ENCODE peak calls at places on chromosomes 11 and 22, in six cellular contexts. One of them, this sample, is unnamed.

GRCh38 chr11:18280438-18281046 is 14.5 kb downstream of the SAA1 start:
- DNase-seq in thoracic aorta: no peak
- DNase-seq in heart right ventricle: no peak
- DNase-seq in mesenchymal stem cell: no peak
- DNase-seq in ascending aorta: no peak
- DNase-seq in tibial nerve: no peak
- DNase-seq in this sample: no peak

GRCh38 chr22:19167106-19167869 is 11.2 kb downstream of the SLC25A1 start:
- DNase-seq in thoracic aorta: no peak
- DNase-seq in heart right ventricle: no peak
- DNase-seq in mesenchymal stem cell: no peak
- DNase-seq in ascending aorta: no peak
- DNase-seq in tibial nerve: no peak
- DNase-seq in this sample: no peak

GRCh38 chr22:20471126-20471833 is 24.3 kb downstream of the KLHL22 start:
- DNase-seq in thoracic aorta: no peak
- DNase-seq in heart right ventricle: no peak
- DNase-seq in mesenchymal stem cell: no peak
- DNase-seq in ascending aorta: no peak
- DNase-seq in tibial nerve: no peak
- DNase-seq in this sample: no peak

GRCh38 chr11:104830080-104830479 is 68.2 kb downstream of the CASP12 start:
- DNase-seq in thoracic aorta: no peak
- DNase-seq in heart right ventricle: no peak
- DNase-seq in mesenchymal stem cell: peak; percentile 27
- DNase-seq in ascending aorta: no peak
- DNase-seq in tibial nerve: no peak
- DNase-seq in this sample: no peak

GRCh38 chr11:59801981-59802638 is 8.5 kb downstream of the MRPL16 start:
- DNase-seq in thoracic aorta: no peak
- DNase-seq in heart right ventricle: no peak
- DNase-seq in mesenchymal stem cell: no peak
- DNase-seq in ascending aorta: no peak
- DNase-seq in tibial nerve: no peak
- DNase-seq in this sample: no peak

GRCh38 chr11:36090351-36091245 is 146.7 kb downstream of the LDLRAD3 start:
- DNase-seq in thoracic aorta: no peak
- DNase-seq in heart right ventricle: no peak
- DNase-seq in mesenchymal stem cell: no peak
- DNase-seq in ascending aorta: no peak
- DNase-seq in tibial nerve: no peak
- DNase-seq in this sample: no peak

GRCh38 chr22:26671317-26672059 is 14.1 kb downstream of the MIAT start:
- DNase-seq in thoracic aorta: no peak
- DNase-seq in heart right ventricle: peak; percentile 37
- DNase-seq in mesenchymal stem cell: no peak
- DNase-seq in ascending aorta: no peak
- DNase-seq in tibial nerve: peak; percentile 20
- DNase-seq in this sample: peak; percentile 80

GRCh38 chr11:33747969-33748368 is 11.7 kb upstream of the CD59 start:
- DNase-seq in thoracic aorta: no peak
- DNase-seq in heart right ventricle: no peak
- DNase-seq in mesenchymal stem cell: peak; percentile 52
- DNase-seq in ascending aorta: no peak
- DNase-seq in tibial nerve: no peak
- DNase-seq in this sample: no peak

GRCh38 chr11:32893091-32893946 is 708 bp downstream of the QSER1 start:
- DNase-seq in thoracic aorta: no peak
- DNase-seq in heart right ventricle: peak; percentile 30
- DNase-seq in mesenchymal stem cell: peak; percentile 69
- DNase-seq in ascending aorta: no peak
- DNase-seq in tibial nerve: peak; percentile 29
- DNase-seq in this sample: peak; percentile 45

GRCh38 chr22:22507743-22508273 is 734 bp downstream of the ZNF280B start:
- DNase-seq in thoracic aorta: no peak
- DNase-seq in heart right ventricle: no peak
- DNase-seq in mesenchymal stem cell: no peak
- DNase-seq in ascending aorta: no peak
- DNase-seq in tibial nerve: no peak
- DNase-seq in this sample: no peak

GRCh38 chr22:46031965-46032851 is 55.2 kb upstream of the WNT7B start:
- DNase-seq in thoracic aorta: no peak
- DNase-seq in heart right ventricle: no peak
- DNase-seq in mesenchymal stem cell: no peak
- DNase-seq in ascending aorta: peak; percentile 6
- DNase-seq in tibial nerve: no peak
- DNase-seq in this sample: peak; percentile 55

GRCh38 chr11:35905901-35906661 is 37.8 kb upstream of the LDLRAD3 start:
- DNase-seq in thoracic aorta: no peak
- DNase-seq in heart right ventricle: no peak
- DNase-seq in mesenchymal stem cell: no peak
- DNase-seq in ascending aorta: no peak
- DNase-seq in tibial nerve: no peak
- DNase-seq in this sample: no peak

GRCh38 chr11:57203359-57203758 is 21.6 kb downstream of the LRRC55 start:
- DNase-seq in thoracic aorta: no peak
- DNase-seq in heart right ventricle: peak; percentile 68
- DNase-seq in mesenchymal stem cell: no peak
- DNase-seq in ascending aorta: no peak
- DNase-seq in tibial nerve: peak; percentile 25
- DNase-seq in this sample: peak; percentile 85

GRCh38 chr22:20621162-20621561 is 113.8 kb downstream of the MED15 start:
- DNase-seq in thoracic aorta: no peak
- DNase-seq in heart right ventricle: no peak
- DNase-seq in mesenchymal stem cell: no peak
- DNase-seq in ascending aorta: no peak
- DNase-seq in tibial nerve: no peak
- DNase-seq in this sample: no peak

GRCh38 chr11:7622731-7623130 is 50.6 kb downstream of the CYB5R2 start:
- DNase-seq in thoracic aorta: no peak
- DNase-seq in heart right ventricle: no peak
- DNase-seq in mesenchymal stem cell: no peak
- DNase-seq in ascending aorta: no peak
- DNase-seq in tibial nerve: no peak
- DNase-seq in this sample: no peak

GRCh38 chr11:4808476-4808875 is 4.3 kb upstream of the OR52R1 start:
- DNase-seq in thoracic aorta: no peak
- DNase-seq in heart right ventricle: no peak
- DNase-seq in mesenchymal stem cell: no peak
- DNase-seq in ascending aorta: no peak
- DNase-seq in tibial nerve: no peak
- DNase-seq in this sample: no peak

GRCh38 chr11:117000741-117001096 is 97.5 kb downstream of the SIK3 start:
- DNase-seq in thoracic aorta: no peak
- DNase-seq in heart right ventricle: no peak
- DNase-seq in mesenchymal stem cell: no peak
- DNase-seq in ascending aorta: no peak
- DNase-seq in tibial nerve: no peak
- DNase-seq in this sample: no peak

GRCh38 chr11:74452366-74452765 is 15.0 kb downstream of the KCNE3 start:
- DNase-seq in thoracic aorta: no peak
- DNase-seq in heart right ventricle: no peak
- DNase-seq in mesenchymal stem cell: no peak
- DNase-seq in ascending aorta: no peak
- DNase-seq in tibial nerve: no peak
- DNase-seq in this sample: no peak

GRCh38 chr11:77771135-77771534 is 49.4 kb downstream of the RSF1 start:
- DNase-seq in thoracic aorta: no peak
- DNase-seq in heart right ventricle: no peak
- DNase-seq in mesenchymal stem cell: no peak
- DNase-seq in ascending aorta: no peak
- DNase-seq in tibial nerve: no peak
- DNase-seq in this sample: no peak
- H3K4me3 ChIP-seq in thoracic aorta: no peak overlapping the region
- H3K4me3 ChIP-seq in heart right ventricle: no peak overlapping the region
- H3K4me3 ChIP-seq in mesenchymal stem cell: no peak overlapping the region
- H3K4me3 ChIP-seq in ascending aorta: no peak overlapping the region
- H3K4me3 ChIP-seq in tibial nerve: no peak overlapping the region
- H3K4me3 ChIP-seq in this sample: no peak overlapping the region

DNA sequence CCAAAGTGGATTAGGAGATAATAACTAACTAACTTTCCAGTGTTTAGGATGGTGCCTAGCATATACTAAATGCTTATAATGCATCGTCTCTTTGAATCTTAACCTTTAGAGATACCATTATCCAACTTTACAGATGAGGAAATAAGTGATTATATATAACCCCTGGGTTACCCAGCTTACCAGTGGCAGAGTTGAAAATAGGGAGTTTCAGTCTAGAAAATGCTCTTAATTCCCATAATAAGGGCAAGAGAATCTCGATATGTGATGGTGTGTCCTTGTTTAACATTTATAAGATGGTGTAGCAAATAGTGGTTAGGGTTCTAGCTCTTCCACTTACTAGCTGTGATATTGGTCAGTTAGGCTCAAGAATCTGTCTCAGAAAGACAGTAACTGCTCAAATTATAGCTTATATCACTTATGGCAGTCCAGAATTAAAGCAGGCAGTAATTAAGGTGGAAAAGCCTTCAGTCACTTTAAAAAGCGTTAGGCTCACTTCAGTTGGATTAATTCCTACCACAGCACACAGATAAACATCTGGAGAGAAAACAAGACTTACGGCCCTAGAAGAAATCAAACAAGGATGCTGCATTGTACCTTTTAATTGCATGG is 6.3 kb downstream of the XBP1 start:
- DNase-seq in thoracic aorta: no peak
- DNase-seq in heart right ventricle: no peak
- DNase-seq in mesenchymal stem cell: no peak
- DNase-seq in ascending aorta: no peak
- DNase-seq in tibial nerve: no peak
- DNase-seq in this sample: no peak
- H3K4me1 ChIP-seq in thoracic aorta: peaks cover 42% of the 10 kb centered on the region
- H3K4me1 ChIP-seq in heart right ventricle: peaks cover 51% of the 10 kb centered on the region
- H3K4me1 ChIP-seq in mesenchymal stem cell: peaks cover 3% of the 10 kb centered on the region
- H3K4me1 ChIP-seq in ascending aorta: peaks cover 18% of the 10 kb centered on the region
- H3K4me1 ChIP-seq in tibial nerve: peaks cover 22% of the 10 kb centered on the region
- H3K4me1 ChIP-seq in this sample: peaks cover 2% of the 10 kb centered on the region

GRCh38 chr11:70568504-70569172 is 170.3 kb downstream of the CTTN start:
- DNase-seq in thoracic aorta: no peak
- DNase-seq in heart right ventricle: peak; percentile 46
- DNase-seq in mesenchymal stem cell: peak; percentile 63
- DNase-seq in ascending aorta: no peak
- DNase-seq in tibial nerve: peak; percentile 33
- DNase-seq in this sample: peak; percentile 58
- H3K4me3 ChIP-seq in thoracic aorta: peak overlapping the region; percentile 72
- H3K4me3 ChIP-seq in heart right ventricle: peak overlapping the region; percentile 44
- H3K4me3 ChIP-seq in mesenchymal stem cell: no peak overlapping the region
- H3K4me3 ChIP-seq in ascending aorta: peak overlapping the region; percentile 64
- H3K4me3 ChIP-seq in tibial nerve: peak overlapping the region; percentile 48
- H3K4me3 ChIP-seq in this sample: peak overlapping the region; percentile 45

GRCh38 chr22:35918466-35918865 is 110.2 kb downstream of the RBFOX2 start:
- DNase-seq in thoracic aorta: no peak
- DNase-seq in heart right ventricle: no peak
- DNase-seq in mesenchymal stem cell: no peak
- DNase-seq in ascending aorta: no peak
- DNase-seq in tibial nerve: no peak
- DNase-seq in this sample: no peak
- H3K4me1 ChIP-seq in thoracic aorta: peaks cover 77% of the 10 kb centered on the region
- H3K4me1 ChIP-seq in heart right ventricle: peaks cover 98% of the 10 kb centered on the region
- H3K4me1 ChIP-seq in mesenchymal stem cell: peaks cover 2% of the 10 kb centered on the region
- H3K4me1 ChIP-seq in ascending aorta: peaks cover 47% of the 10 kb centered on the region
- H3K4me1 ChIP-seq in tibial nerve: peaks cover 18% of the 10 kb centered on the region
- H3K4me1 ChIP-seq in this sample: peaks cover 5% of the 10 kb centered on the region

DNA sequence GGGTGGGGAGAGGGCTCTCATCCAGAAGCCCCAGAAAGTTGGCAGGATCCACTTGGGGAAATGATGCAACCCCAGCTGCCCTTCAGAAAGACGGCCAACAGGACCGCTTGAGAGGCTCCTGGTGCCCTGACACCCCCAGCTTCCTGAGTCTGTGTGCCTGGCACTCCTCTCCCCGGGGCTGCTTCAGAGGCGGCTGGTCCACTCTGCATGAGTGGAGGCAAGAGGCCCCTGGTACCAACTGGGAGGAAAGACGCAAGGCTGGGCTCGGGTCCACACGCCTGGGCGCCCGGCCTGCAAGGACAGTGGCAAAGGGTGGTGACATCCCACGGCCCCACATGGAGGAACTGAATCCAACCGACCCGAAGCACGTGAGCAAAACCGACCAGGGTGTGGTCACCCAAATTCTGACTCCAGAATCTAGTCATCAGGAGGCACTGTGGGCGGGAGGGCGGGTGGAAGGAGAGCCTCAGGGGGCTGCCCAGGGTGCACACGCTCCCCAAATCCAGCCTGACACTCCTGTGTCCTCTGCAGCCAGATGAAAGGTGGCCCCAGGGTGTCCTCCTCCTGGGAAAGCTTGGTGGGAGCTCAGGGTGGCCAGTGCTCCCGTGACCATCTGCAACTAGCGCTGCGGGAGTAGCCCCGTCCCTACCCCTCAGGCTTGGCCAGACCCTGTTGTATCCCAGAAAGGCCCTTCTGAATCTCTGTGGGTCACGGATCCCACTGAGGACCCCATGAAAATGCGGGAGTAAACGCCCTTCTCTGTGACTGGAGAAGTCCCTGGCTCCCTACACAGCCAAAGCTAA is 3.7 kb downstream of the RNH1 start:
- DNase-seq in thoracic aorta: no peak
- DNase-seq in heart right ventricle: peak; percentile 50
- DNase-seq in mesenchymal stem cell: no peak
- DNase-seq in ascending aorta: peak; percentile 41
- DNase-seq in tibial nerve: no peak
- DNase-seq in this sample: peak; percentile 85
- H3K4me3 ChIP-seq in thoracic aorta: peak overlapping the region; percentile 88
- H3K4me3 ChIP-seq in heart right ventricle: peak overlapping the region; percentile 63
- H3K4me3 ChIP-seq in mesenchymal stem cell: no peak overlapping the region
- H3K4me3 ChIP-seq in ascending aorta: peak overlapping the region; percentile 83
- H3K4me3 ChIP-seq in tibial nerve: peak overlapping the region; percentile 75
- H3K4me3 ChIP-seq in this sample: peak overlapping the region; percentile 72